ENCODE peak calls at places on chromosomes 3 and 15, in nine cellular contexts. J is mesenchymal stem cell; H is astrocyte of the spinal cord; M is occipital lobe; Q is H7; Y is stimulated activated CD4-positive, alpha-beta T cell treated with anti-CD3 and anti-CD28 coated beads, Interleukin-1b, Interleukin-23, amount 100 ng/mL, for 48 hours; F is SK-N-MC; O is A549; W is non-pigmented ciliary epithelial cell. L is an unnamed sample.

GRCh38 chr3:30984855-30985793 is 90.7 kb upstream of the GADL1 start:
- DNase-seq in J (peak), H (no peak), M (no peak), Q (no peak), Y (no peak), F (no peak), O (no peak), W (no peak), L (no peak)

GRCh38 chr15:71683401-71684274 is 126.7 kb upstream of the NR2E3 start:
- DNase-seq in J (no peak), H (no peak), M (no peak), Q (no peak), Y (no peak), F (no peak), O (no peak), W (no peak), L (no peak)

GRCh38 chr3:59678042-59678707 is 628.4 kb upstream of the CFAP20DC start:
- DNase-seq in J (no peak), H (no peak), M (no peak), Q (no peak), Y (no peak), F (no peak), O (no peak), W (no peak), L (no peak)

GRCh38 chr3:11950576-11950975 is 53.6 kb upstream of the SYN2 start:
- DNase-seq in J (no peak), H (no peak), M (no peak), Q (no peak), Y (no peak), F (no peak), O (no peak), W (no peak), L (no peak)

GRCh38 chr3:197256836-197257444 is 41.5 kb downstream of the DLG1 start:
- DNase-seq in J (peak), H (peak), M (no peak), Q (no peak), Y (no peak), F (peak), O (no peak), W (no peak), L (peak)

GRCh38 chr15:67025719-67026118 is 39.7 kb upstream of the SMAD3 start:
- DNase-seq in J (peak), H (peak), M (no peak), Q (no peak), Y (no peak), F (no peak), O (peak), W (no peak), L (no peak)

GRCh38 chr3:194688207-194688711 is 2.6 kb downstream of the FAM43A start:
- DNase-seq in J (peak), H (peak), M (no peak), Q (peak), Y (no peak), F (no peak), O (no peak), W (no peak), L (no peak)

GRCh38 chr3:113668015-113668414 is 28.4 kb downstream of the USF3 start:
- DNase-seq in J (peak), H (peak), M (no peak), Q (peak), Y (no peak), F (peak), O (no peak), W (peak), L (no peak)

GRCh38 chr3:197503652-197504051 is 52.1 kb downstream of the BDH1 start:
- DNase-seq in J (no peak), H (no peak), M (no peak), Q (no peak), Y (no peak), F (no peak), O (no peak), W (no peak), L (no peak)

GRCh38 chr3:127688416-127689265 is 15.9 kb downstream of the ABTB1 start:
- DNase-seq in J (peak), H (peak), M (peak), Q (no peak), Y (no peak), F (no peak), O (no peak), W (no peak), L (no peak)

GRCh38 chr15:34514251-34514760 is 69.1 kb downstream of the GOLGA8B start:
- DNase-seq in J (peak), H (peak), M (peak), Q (peak), Y (no peak), F (no peak), O (peak), W (no peak), L (no peak)

GRCh38 chr15:33985287-33985686 is 17.0 kb downstream of the CHRM5 start:
- DNase-seq in J (peak), H (peak), M (no peak), Q (peak), Y (no peak), F (no peak), O (no peak), W (peak), L (peak)

GRCh38 chr3:111864821-111865656 is 6.0 kb downstream of the PHLDB2 start:
- DNase-seq in J (peak), H (peak), M (no peak), Q (no peak), Y (no peak), F (no peak), O (no peak), W (peak), L (peak)

GRCh38 chr15:63089260-63090043 is 32.2 kb upstream of the LACTB start:
- DNase-seq in J (peak), H (peak), M (no peak), Q (peak), Y (no peak), F (no peak), O (peak), W (peak), L (peak)

GRCh38 chr15:49923671-49924070 is 195.4 kb downstream of the ATP8B4 start:
- DNase-seq in J (no peak), H (no peak), M (no peak), Q (no peak), Y (no peak), F (no peak), O (no peak), W (no peak), L (no peak)

GRCh38 chr3:64496786-64497560 is 190.8 kb downstream of the ADAMTS9 start:
- DNase-seq in J (no peak), H (no peak), M (no peak), Q (no peak), Y (no peak), F (no peak), O (no peak), W (no peak), L (no peak)

GRCh38 chr15:92385096-92385495 is 8.6 kb upstream of the ST8SIA2 start:
- DNase-seq in J (peak), H (no peak), M (no peak), Q (no peak), Y (no peak), F (no peak), O (no peak), W (no peak), L (peak)

GRCh38 chr3:120673116-120673515 is 8.9 kb downstream of the HGD start:
- DNase-seq in J (no peak), H (no peak), M (no peak), Q (no peak), Y (no peak), F (no peak), O (no peak), W (no peak), L (no peak)

GRCh38 chr3:143676021-143676420 is 172.2 kb downstream of the SLC9A9 start:
- DNase-seq in J (no peak), H (no peak), M (no peak), Q (no peak), Y (no peak), F (no peak), O (no peak), W (no peak), L (no peak)

GRCh38 chr15:73991260-73991659 is 835 bp downstream of the STOML1 start:
- DNase-seq in J (peak), H (peak), M (peak), Q (no peak), Y (no peak), F (no peak), O (no peak), W (no peak), L (no peak)

GRCh38 chr3:120440762-120441161 is 10.0 kb downstream of the FSTL1 start:
- DNase-seq in J (no peak), H (no peak), M (no peak), Q (no peak), Y (no peak), F (no peak), O (no peak), W (no peak), L (no peak)

GRCh38 chr3:16013563-16013962 is 160.9 kb upstream of the GALNT15 start:
- DNase-seq in J (no peak), H (peak), M (no peak), Q (no peak), Y (no peak), F (no peak), O (no peak), W (no peak), L (no peak)

GRCh38 chr3:177930771-177931170 is 605.5 kb upstream of the KCNMB2 start:
- DNase-seq in J (no peak), H (no peak), M (no peak), Q (no peak), Y (no peak), F (no peak), O (no peak), W (no peak), L (no peak)

GRCh38 chr3:55500555-55501340 is 13.6 kb upstream of the WNT5A start:
- DNase-seq in J (no peak), H (peak), M (no peak), Q (no peak), Y (no peak), F (no peak), O (no peak), W (no peak), L (no peak)

GRCh38 chr3:14521611-14522010 is 18.5 kb downstream of the GRIP2 start:
- DNase-seq in J (no peak), H (no peak), M (no peak), Q (peak), Y (no peak), F (no peak), O (no peak), W (no peak), L (no peak)

GRCh38 chr3:153372326-153372725 is 210.3 kb downstream of the RAP2B start:
- DNase-seq in J (no peak), H (no peak), M (no peak), Q (no peak), Y (no peak), F (no peak), O (no peak), W (no peak), L (peak)

GRCh38 chr3:15113884-15114283 is 14.9 kb upstream of the RBSN start:
- DNase-seq in J (no peak), H (no peak), M (no peak), Q (no peak), Y (no peak), F (no peak), O (no peak), W (no peak), L (no peak)

GRCh38 chr3:47186285-47186684 is 22.4 kb upstream of the SETD2 start:
- DNase-seq in J (no peak), H (no peak), M (no peak), Q (no peak), Y (no peak), F (no peak), O (no peak), W (no peak), L (no peak)

GRCh38 chr3:129277829-129278271 is 820 bp upstream of the HMCES start:
- DNase-seq in J (peak), H (peak), M (no peak), Q (peak), Y (no peak), F (no peak), O (no peak), W (no peak), L (no peak)

GRCh38 chr15:32901995-32902394 is 184.2 kb downstream of the GREM1 start:
- DNase-seq in J (no peak), H (no peak), M (no peak), Q (no peak), Y (no peak), F (no peak), O (no peak), W (no peak), L (no peak)

GRCh38 chr3:16432714-16433113 is 80.8 kb downstream of the RFTN1 start:
- DNase-seq in J (no peak), H (no peak), M (no peak), Q (no peak), Y (no peak), F (no peak), O (no peak), W (no peak), L (no peak)

GRCh38 chr3:71961891-71962290 is 176.9 kb upstream of the PROK2 start:
- DNase-seq in J (no peak), H (no peak), M (no peak), Q (no peak), Y (no peak), F (no peak), O (no peak), W (no peak), L (no peak)

L was measured in AG04449.